ENCODE peak calls at places on chromosomes 11 and 22, in six cellular contexts. One of them, this sample, is unnamed.
A peak's percentile ranks its signal among the peaks of the same experiment; 100 is the strongest.

GRCh38 chr11:74397531-74398243 is 546 bp downstream of the PGM2L1 start:
- DNase-seq in HCEC 1CT: peak; percentile 7
- DNase-seq in glutamatergic neuron: no peak
- DNase-seq in IMR-90: peak; percentile 30
- DNase-seq in right atrium auricular region: no peak
- DNase-seq in GM04504: no peak
- DNase-seq in this sample: no peak

GRCh38 chr22:44242946-44243724 is 62.4 kb downstream of the PARVG start:
- DNase-seq in HCEC 1CT: no peak
- DNase-seq in glutamatergic neuron: no peak
- DNase-seq in IMR-90: no peak
- DNase-seq in right atrium auricular region: peak; percentile 32
- DNase-seq in GM04504: no peak
- DNase-seq in this sample: no peak

GRCh38 chr11:111909378-111909777 is 2.2 kb downstream of the CRYAB start:
- DNase-seq in HCEC 1CT: no peak
- DNase-seq in glutamatergic neuron: no peak
- DNase-seq in IMR-90: no peak
- DNase-seq in right atrium auricular region: no peak
- DNase-seq in GM04504: no peak
- DNase-seq in this sample: no peak

GRCh38 chr11:71568707-71569349 is 3.5 kb downstream of the KRTAP5-10 start:
- DNase-seq in HCEC 1CT: peak; percentile 10
- DNase-seq in glutamatergic neuron: peak; percentile 39
- DNase-seq in IMR-90: no peak
- DNase-seq in right atrium auricular region: no peak
- DNase-seq in GM04504: no peak
- DNase-seq in this sample: no peak

GRCh38 chr11:120057595-120058581 is 80.0 kb downstream of the TRIM29 start:
- DNase-seq in HCEC 1CT: no peak
- DNase-seq in glutamatergic neuron: no peak
- DNase-seq in IMR-90: no peak
- DNase-seq in right atrium auricular region: peak; percentile 47
- DNase-seq in GM04504: no peak
- DNase-seq in this sample: peak; percentile 57

GRCh38 chr11:36453678-36454077 is 56.4 kb downstream of the TRAF6 start:
- DNase-seq in HCEC 1CT: no peak
- DNase-seq in glutamatergic neuron: no peak
- DNase-seq in IMR-90: peak; percentile 37
- DNase-seq in right atrium auricular region: no peak
- DNase-seq in GM04504: no peak
- DNase-seq in this sample: peak; percentile 49

GRCh38 chr22:50447576-50448551 is 27.0 kb downstream of the SBF1 start:
- DNase-seq in HCEC 1CT: no peak
- DNase-seq in glutamatergic neuron: peak; percentile 12
- DNase-seq in IMR-90: no peak
- DNase-seq in right atrium auricular region: no peak
- DNase-seq in GM04504: no peak
- DNase-seq in this sample: no peak

GRCh38 chr11:97684486-97685439 is 1295.0 kb downstream of the JRKL start:
- DNase-seq in HCEC 1CT: no peak
- DNase-seq in glutamatergic neuron: no peak
- DNase-seq in IMR-90: no peak
- DNase-seq in right atrium auricular region: no peak
- DNase-seq in GM04504: no peak
- DNase-seq in this sample: no peak

GRCh38 chr11:117171648-117172051 is 6.9 kb upstream of the SIDT2 start:
- DNase-seq in HCEC 1CT: no peak
- DNase-seq in glutamatergic neuron: no peak
- DNase-seq in IMR-90: peak; percentile 54
- DNase-seq in right atrium auricular region: no peak
- DNase-seq in GM04504: no peak
- DNase-seq in this sample: no peak

GRCh38 chr22:38941488-38941987 is 15.9 kb upstream of the APOBEC3A start:
- DNase-seq in HCEC 1CT: no peak
- DNase-seq in glutamatergic neuron: no peak
- DNase-seq in IMR-90: no peak
- DNase-seq in right atrium auricular region: no peak
- DNase-seq in GM04504: no peak
- DNase-seq in this sample: no peak

GRCh38 chr11:107006076-107006833 is 12.0 kb downstream of the GUCY1A2 start:
- DNase-seq in HCEC 1CT: no peak
- DNase-seq in glutamatergic neuron: no peak
- DNase-seq in IMR-90: no peak
- DNase-seq in right atrium auricular region: no peak
- DNase-seq in GM04504: no peak
- DNase-seq in this sample: no peak

GRCh38 chr22:48883211-48883960 is 944.3 kb downstream of the BRD1 start:
- DNase-seq in HCEC 1CT: no peak
- DNase-seq in glutamatergic neuron: no peak
- DNase-seq in IMR-90: no peak
- DNase-seq in right atrium auricular region: no peak
- DNase-seq in GM04504: no peak
- DNase-seq in this sample: no peak

GRCh38 chr22:49585695-49586243 is 241.9 kb downstream of the BRD1 start:
- DNase-seq in HCEC 1CT: no peak
- DNase-seq in glutamatergic neuron: no peak
- DNase-seq in IMR-90: no peak
- DNase-seq in right atrium auricular region: no peak
- DNase-seq in GM04504: no peak
- DNase-seq in this sample: no peak

GRCh38 chr11:114612686-114613085 is 17.1 kb upstream of the NXPE4 start:
- DNase-seq in HCEC 1CT: no peak
- DNase-seq in glutamatergic neuron: no peak
- DNase-seq in IMR-90: no peak
- DNase-seq in right atrium auricular region: no peak
- DNase-seq in GM04504: no peak
- DNase-seq in this sample: no peak

This sample was measured in type B pancreatic cell.